ENCODE peak calls at places on chromosomes 11 and 22, in nine cellular contexts. Q, C, A, T, O, Z, Y, G and F are unnamed samples.

GRCh38 chr11:72637926-72638325 is 36.3 kb downstream of the PDE2A start:
- DNase-seq in Y (no peak), Q (no peak), T (no peak), A (no peak), Z (no peak), O (no peak), C (no peak), G (no peak), F (no peak)

GRCh38 chr11:22787565-22788162 is 41.9 kb downstream of the SVIP start:
- DNase-seq in C (peak), Z (no peak), Y (no peak), Q (peak), G (no peak), A (no peak), O (no peak), T (peak), F (no peak)

GRCh38 chr11:44945639-44946038 is 5.0 kb downstream of the TP53I11 start:
- DNase-seq in Q (no peak), A (no peak), Y (no peak), Z (peak), C (no peak), T (no peak), G (no peak), O (no peak), F (no peak)

GRCh38 chr22:46102159-46102558 is 48.2 kb upstream of the PPARA start:
- DNase-seq in Y (no peak), A (no peak), T (no peak), Z (no peak), Q (no peak), O (no peak), C (no peak), G (no peak), F (no peak)

GRCh38 chr11:86064236-86064803 is 4.6 kb downstream of the PICALM start:
- DNase-seq in Y (no peak), Z (no peak), A (no peak), C (peak), O (no peak), G (no peak), Q (no peak), T (no peak), F (no peak)

GRCh38 chr22:36369004-36369921 is 18.5 kb downstream of the MYH9 start:
- DNase-seq in O (no peak), Z (no peak), T (no peak), G (no peak), A (no peak), Y (no peak), C (peak), Q (no peak), F (no peak)

GRCh38 chr22:30036656-30037055 is 43.6 kb upstream of the HORMAD2 start:
- DNase-seq in Z (no peak), Y (no peak), O (no peak), A (no peak), G (no peak), C (peak), T (no peak), Q (no peak), F (no peak)

GRCh38 chr11:57392421-57393105 is 2.1 kb upstream of the PRG2 start:
- DNase-seq in Z (no peak), O (no peak), C (no peak), G (no peak), Y (no peak), A (no peak), Q (no peak), T (no peak), F (no peak)

GRCh38 chr11:44814881-44815592 is 88.3 kb downstream of the TSPAN18 start:
- DNase-seq in Z (no peak), T (no peak), O (no peak), Q (no peak), C (peak), G (no peak), Y (no peak), A (no peak), F (no peak)

GRCh38 chr11:129637983-129638776 is 177.5 kb upstream of the TMEM45B start:
- DNase-seq in Q (no peak), C (no peak), Y (no peak), T (no peak), Z (no peak), O (no peak), A (no peak), G (no peak), F (no peak)

GRCh38 chr22:49979587-49980264 is 19.2 kb downstream of the PIM3 start:
- DNase-seq in Y (peak), A (peak), O (no peak), Q (no peak), C (no peak), G (peak), Z (no peak), T (no peak), F (peak)

GRCh38 chr11:746289-747175 is 732 bp upstream of the TALDO1 start:
- DNase-seq in A (peak), O (peak), C (peak), Z (no peak), Q (peak), Y (no peak), T (no peak), G (peak), F (no peak)

GRCh38 chr11:845872-846271 is 3.2 kb downstream of the TSPAN4 start:
- DNase-seq in A (no peak), C (no peak), Q (no peak), O (no peak), G (no peak), Z (no peak), Y (no peak), T (no peak), F (no peak)

GRCh38 chr22:46421272-46421671 is 85.8 kb downstream of the TRMU start:
- DNase-seq in T (no peak), Y (no peak), A (no peak), Q (no peak), C (no peak), Z (no peak), G (no peak), O (no peak), F (no peak)

GRCh38 chr22:42270178-42270511 is 308 bp downstream of the TCF20 start:
- DNase-seq in T (peak), Q (no peak), C (no peak), O (no peak), G (no peak), Z (peak), A (peak), Y (no peak), F (no peak)

GRCh38 chr22:50243704-50244419 is 961 bp downstream of the TUBGCP6 start:
- DNase-seq in T (no peak), Q (no peak), A (no peak), C (peak), G (no peak), O (no peak), Z (no peak), Y (no peak), F (no peak)

GRCh38 chr11:32758291-32758690 is 36.2 kb downstream of the CCDC73 start:
- DNase-seq in Z (no peak), Y (no peak), T (no peak), O (no peak), G (no peak), A (no peak), C (no peak), Q (no peak), F (no peak)
- TF ChIP-seq CTCF in Z (no peak), Y (no peak), T (no peak), O (no peak), G (no peak), A (no peak), C (no peak), Q (no peak), F (no peak)

DNA sequence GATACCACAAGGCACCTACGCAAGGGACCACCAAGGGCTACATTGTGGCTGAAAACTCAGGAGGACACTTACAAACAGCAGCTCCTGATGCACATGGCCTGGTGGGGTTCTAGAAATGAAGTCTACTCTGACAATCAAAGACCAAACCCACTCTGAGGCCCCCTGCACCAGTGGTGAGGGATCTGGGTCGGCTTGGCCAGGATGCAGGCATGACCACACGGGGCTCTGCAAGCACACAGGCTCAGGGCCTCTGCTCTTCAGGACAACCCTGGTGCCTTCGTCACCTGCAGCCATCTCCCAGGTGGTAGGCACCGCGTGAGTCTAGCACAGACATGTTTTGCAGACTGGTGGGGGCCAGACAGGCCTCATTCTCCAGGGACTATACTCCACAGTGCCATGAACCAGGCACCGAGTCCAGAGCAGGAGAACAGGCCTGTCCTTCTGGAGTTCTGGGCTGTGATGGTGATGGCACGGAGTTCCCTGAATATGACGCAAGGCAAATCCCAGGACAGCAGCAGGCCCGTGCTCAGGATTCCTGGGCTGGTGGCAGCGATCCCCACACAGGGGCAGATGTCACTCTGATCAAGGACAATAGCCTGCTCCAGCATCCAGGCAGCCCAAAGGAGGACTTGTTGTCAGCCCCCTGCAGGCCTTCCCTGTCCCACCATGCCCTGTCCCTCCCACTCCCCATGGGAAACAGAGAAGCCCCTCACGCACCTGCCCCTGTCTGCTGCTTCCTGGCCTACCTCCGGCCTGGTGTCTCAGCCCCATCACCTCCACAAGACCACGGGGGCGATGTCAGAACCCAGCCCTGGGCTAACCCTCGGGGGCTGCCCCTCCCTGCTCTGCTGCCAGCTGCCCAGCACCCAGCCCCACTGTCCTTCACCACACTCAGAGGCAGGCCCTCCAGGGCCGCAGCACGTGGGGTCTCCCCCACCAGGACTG is 36.1 kb downstream of the GNB1L start:
- DNase-seq in Z (no peak), C (no peak), G (no peak), Y (no peak), A (no peak), T (no peak), O (peak), Q (no peak), F (no peak)
- TF ChIP-seq CTCF in Z (no peak), C (no peak), G (no peak), Y (no peak), A (no peak), T (no peak), O (no peak), Q (no peak), F (no peak)

GRCh38 chr11:18248561-18248960 is at the start of gene SAA2:
- DNase-seq in Q (no peak), G (no peak), C (no peak), Z (no peak), A (no peak), O (no peak), Y (no peak), T (no peak), F (no peak)

GRCh38 chr11:18253778-18254338 is 5.4 kb upstream of the SAA2 start:
- DNase-seq in Z (no peak), Y (no peak), T (no peak), Q (no peak), A (no peak), C (no peak), G (no peak), O (no peak), F (no peak)

GRCh38 chr11:18254781-18255361 is 6.4 kb upstream of the SAA2 start:
- DNase-seq in A (no peak), C (no peak), G (no peak), Q (no peak), Y (no peak), Z (no peak), T (no peak), O (no peak), F (no peak)

GRCh38 chr11:18253222-18253621 is 4.8 kb upstream of the SAA2 start:
- DNase-seq in Q (no peak), C (no peak), A (no peak), Z (no peak), G (no peak), T (no peak), O (no peak), Y (no peak), F (no peak)
- TF ChIP-seq CTCF in Q (no peak), C (no peak), A (no peak), Z (no peak), G (no peak), T (no peak), O (no peak), Y (no peak), F (no peak)

DNA sequence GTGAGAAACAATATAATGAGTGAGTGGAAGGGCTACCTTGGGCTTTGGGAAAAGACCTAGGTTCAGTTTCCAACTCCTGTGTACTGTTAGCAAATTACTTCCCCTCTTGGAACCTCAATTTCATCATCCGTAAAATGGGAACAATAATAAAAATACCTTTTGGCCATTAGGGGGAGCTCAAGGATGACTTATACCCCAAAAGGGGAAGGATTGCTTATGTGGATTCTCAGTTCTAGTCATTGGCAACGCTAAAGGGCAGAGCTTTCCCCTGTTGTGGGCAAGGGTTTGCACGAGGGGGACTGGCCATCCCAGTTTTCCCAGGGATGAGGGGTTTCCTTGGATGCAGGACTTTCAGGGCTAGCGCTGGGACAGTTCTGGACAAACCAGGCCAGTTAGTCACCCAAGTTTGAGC is 3.1 kb upstream of the COMMD9 start:
- DNase-seq in Q (no peak), C (peak), A (no peak), O (no peak), Y (no peak), T (no peak), G (no peak), Z (no peak), F (no peak)
- TF ChIP-seq CTCF in Q (peak), C (peak), A (no peak), O (peak), Y (no peak), T (peak), G (peak), Z (no peak), F (no peak)

GRCh38 chr11:88439356-88439755 is 101.8 kb upstream of the CTSC start:
- DNase-seq in Z (no peak), Q (no peak), G (no peak), A (no peak), C (no peak), Y (no peak), O (no peak), T (no peak), F (no peak)

GRCh38 chr11:88435405-88435804 is 97.9 kb upstream of the CTSC start:
- DNase-seq in O (no peak), G (no peak), C (peak), Y (no peak), T (no peak), Z (no peak), Q (no peak), A (no peak), F (no peak)

GRCh38 chr11:88433546-88434230 is 96.2 kb upstream of the CTSC start:
- DNase-seq in O (no peak), T (no peak), Y (no peak), Z (no peak), G (no peak), A (no peak), Q (no peak), C (no peak), F (no peak)

GRCh38 chr11:88431675-88432341 is 94.3 kb upstream of the CTSC start:
- DNase-seq in O (no peak), T (no peak), Z (no peak), C (no peak), G (no peak), A (no peak), Y (no peak), Q (no peak), F (no peak)

DNA sequence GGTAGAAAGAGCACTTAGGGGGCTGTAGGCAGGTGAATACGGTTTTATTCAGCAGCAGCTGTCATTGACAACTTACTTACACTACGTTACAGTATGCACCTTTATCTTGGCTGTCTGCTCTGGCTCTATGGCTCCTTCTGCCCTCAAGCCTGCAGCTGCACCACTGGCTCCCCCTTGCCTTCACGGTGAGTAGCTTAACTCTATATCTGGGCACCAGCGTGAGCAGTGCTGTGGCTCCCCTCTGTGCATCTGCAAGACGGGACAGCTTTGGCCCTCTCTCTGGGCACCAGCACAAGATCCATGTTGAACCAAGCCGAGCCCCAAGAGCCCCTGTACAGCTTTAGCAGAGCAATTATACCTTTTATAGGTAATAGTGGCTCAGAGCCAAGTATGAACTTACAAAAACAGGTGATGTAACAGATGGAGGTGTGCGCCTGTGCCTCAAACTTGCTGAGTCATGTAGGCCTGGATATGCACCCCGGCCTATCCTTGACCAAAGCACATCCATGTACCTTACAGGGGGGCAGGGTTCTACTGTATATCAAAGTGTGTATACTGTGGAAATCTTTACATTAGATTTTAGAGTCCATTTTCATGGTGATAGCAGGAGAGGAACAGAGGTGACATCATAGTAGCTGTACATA is 96.9 kb upstream of the CTSC start:
- DNase-seq in G (no peak), T (no peak), Q (no peak), A (no peak), C (no peak), O (no peak), Z (no peak), Y (no peak), F (no peak)
- TF ChIP-seq CTCF in G (no peak), T (no peak), Q (no peak), A (no peak), C (no peak), O (no peak), Z (no peak), Y (no peak), F (no peak)

DNA sequence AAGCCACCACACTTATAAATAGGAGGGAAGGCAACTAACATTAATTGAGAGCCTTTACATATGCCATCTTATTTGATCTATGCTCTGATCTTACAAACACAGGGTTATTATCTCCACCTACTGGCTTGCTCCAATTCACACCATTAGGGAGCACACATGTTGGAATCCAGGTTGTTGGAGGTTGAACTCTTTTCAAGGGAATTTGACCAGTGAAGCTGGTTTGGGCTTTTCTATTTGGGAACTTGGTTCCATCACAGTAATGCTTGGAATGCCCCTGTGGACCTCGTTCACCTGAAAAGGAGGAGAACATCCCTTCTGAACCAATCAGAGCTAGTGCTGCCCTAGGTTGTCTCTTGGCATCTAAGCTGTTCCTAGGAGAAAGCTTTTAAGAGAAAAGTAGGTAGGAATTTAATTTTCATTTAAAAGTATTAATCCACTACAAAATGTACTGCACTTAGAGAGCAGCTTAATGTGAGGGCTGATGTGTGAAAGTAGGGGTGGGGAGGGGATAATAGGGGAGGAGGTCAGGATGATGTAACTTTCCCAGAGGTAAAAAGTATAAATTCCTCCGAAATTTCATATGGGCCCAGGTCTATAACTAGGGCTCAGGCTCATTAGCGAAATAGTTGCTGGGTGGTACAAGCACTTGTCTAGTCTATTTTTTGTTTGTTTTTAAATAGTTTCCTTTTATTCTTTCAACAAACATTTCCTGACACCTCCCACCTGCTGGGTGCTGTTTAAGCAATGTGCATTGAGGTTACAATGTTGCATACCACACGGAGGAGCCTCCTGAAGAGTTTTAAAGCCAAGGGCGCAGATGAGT is 7.6 kb upstream of the MICAL2 start:
- DNase-seq in A (no peak), G (no peak), Q (no peak), Y (no peak), C (no peak), Z (no peak), O (no peak), T (no peak), F (no peak)
- TF ChIP-seq CTCF in A (no peak), G (peak), Q (no peak), Y (no peak), C (peak), Z (no peak), O (no peak), T (no peak), F (no peak)

GRCh38 chr11:94877446-94878200 is 95.7 kb downstream of the CWC15 start:
- DNase-seq in T (no peak), A (no peak), Z (no peak), O (peak), Q (no peak), Y (no peak), G (no peak), C (no peak), F (no peak)

GRCh38 chr11:94876222-94876621 is 97.1 kb downstream of the CWC15 start:
- DNase-seq in Y (no peak), O (peak), G (no peak), A (no peak), Z (no peak), T (no peak), C (no peak), Q (no peak), F (no peak)

GRCh38 chr11:94879006-94879405 is 94.3 kb downstream of the CWC15 start:
- DNase-seq in A (no peak), Q (no peak), O (peak), C (no peak), G (no peak), T (no peak), Y (no peak), Z (no peak), F (no peak)

GRCh38 chr11:94873910-94874575 is 99.3 kb downstream of the CWC15 start:
- DNase-seq in Z (no peak), A (no peak), T (no peak), Y (peak), C (no peak), Q (no peak), G (no peak), O (peak), F (no peak)

GRCh38 chr11:94876645-94877445 is 96.5 kb downstream of the CWC15 start:
- DNase-seq in T (peak), Y (peak), C (peak), O (peak), G (peak), Q (peak), A (no peak), Z (peak), F (peak)
- TF ChIP-seq CTCF in T (no peak), Y (no peak), C (peak), O (no peak), G (no peak), Q (no peak), A (no peak), Z (no peak), F (no peak)